ENCODE peak calls at places on chromosomes 5 and 9, in nine cellular contexts. K is HCT116; Q is CD4-positive, alpha-beta T cell; V is transverse colon; D is keratinocyte; G is A673; M is PC-3; W is astrocyte; O is ovary. N is an unnamed sample.

GRCh38 chr5:32387176-32387575 is 57.4 kb downstream of the ZFR start:
- DNase-seq in K (no peak), Q (no peak), V (no peak), D (no peak), G (no peak), M (no peak), W (no peak), O (no peak), N (no peak)

GRCh38 chr5:125394661-125395280 is 648.3 kb upstream of the ZNF608 start:
- DNase-seq in K (no peak), Q (no peak), V (no peak), D (peak; percentile 77), G (no peak), M (peak; percentile 57), W (peak; percentile 89), O (no peak), N (no peak)

GRCh38 chr9:219670-220365 is 5.2 kb downstream of the DOCK8 start:
- DNase-seq in K (no peak), Q (no peak), V (no peak), D (no peak), G (no peak), M (no peak), W (no peak), O (no peak), N (no peak)

GRCh38 chr9:117687532-117687931 is 16.7 kb upstream of the TLR4 start:
- DNase-seq in K (no peak), Q (no peak), V (peak; percentile 73), D (no peak), G (no peak), M (no peak), W (no peak), O (no peak), N (no peak)

GRCh38 chr5:53994148-53994547 is 316.2 kb downstream of the ARL15 start:
- DNase-seq in K (no peak), Q (no peak), V (no peak), D (no peak), G (peak; percentile 5), M (no peak), W (peak; percentile 54), O (no peak), N (no peak)

GRCh38 chr5:132070460-132071337 is 2.9 kb upstream of the CSF2 start:
- DNase-seq in K (no peak), Q (no peak), V (no peak), D (no peak), G (no peak), M (no peak), W (peak; percentile 59), O (no peak), N (no peak)

GRCh38 chr9:124632077-124632621 is 125.0 kb upstream of the NR5A1 start:
- DNase-seq in K (no peak), Q (no peak), V (no peak), D (no peak), G (peak; percentile 60), M (peak; percentile 28), W (peak; percentile 69), O (no peak), N (no peak)

GRCh38 chr9:115986508-115986907 is 167.1 kb upstream of the PAPPA start:
- DNase-seq in K (no peak), Q (no peak), V (no peak), D (no peak), G (no peak), M (no peak), W (no peak), O (no peak), N (no peak)

GRCh38 chr9:114311571-114312512 is 11.1 kb upstream of the ORM1 start:
- DNase-seq in K (no peak), Q (no peak), V (no peak), D (no peak), G (no peak), M (no peak), W (no peak), O (peak; percentile 3), N (no peak)

GRCh38 chr5:152303841-152304240 is 101.2 kb downstream of the NMUR2 start:
- DNase-seq in K (no peak), Q (no peak), V (no peak), D (no peak), G (no peak), M (no peak), W (no peak), O (no peak), N (no peak)

GRCh38 chr5:160083501-160083900 is 35.7 kb downstream of the PWWP2A start:
- DNase-seq in K (no peak), Q (no peak), V (no peak), D (no peak), G (no peak), M (peak; percentile 49), W (peak; percentile 59), O (no peak), N (no peak)

GRCh38 chr5:74140409-74140808 is 500.1 kb downstream of the ENC1 start:
- DNase-seq in K (no peak), Q (no peak), V (no peak), D (no peak), G (no peak), M (no peak), W (no peak), O (no peak), N (no peak)

GRCh38 chr5:136424835-136425694 is 59.7 kb upstream of the TRPC7 start:
- DNase-seq in K (peak; percentile 47), Q (no peak), V (peak; percentile 77), D (peak; percentile 9), G (peak; percentile 81), M (peak; percentile 59), W (peak; percentile 12), O (no peak), N (peak; percentile 89)

GRCh38 chr5:133220851-133221674 is 169.2 kb downstream of the HSPA4 start:
- DNase-seq in K (no peak), Q (no peak), V (no peak), D (no peak), G (no peak), M (no peak), W (peak; percentile 38), O (no peak), N (no peak)

GRCh38 chr5:172455511-172456061 is 1.3 kb upstream of the SH3PXD2B start:
- DNase-seq in K (no peak), Q (no peak), V (peak; percentile 9), D (no peak), G (no peak), M (no peak), W (peak; percentile 67), O (peak; percentile 48), N (no peak)

GRCh38 chr9:4508246-4508906 is 18.1 kb downstream of the SLC1A1 start:
- DNase-seq in K (no peak), Q (no peak), V (no peak), D (no peak), G (no peak), M (peak; percentile 55), W (peak; percentile 55), O (no peak), N (peak; percentile 62)

GRCh38 chr5:126998201-126998631 is 32.1 kb downstream of the MARCHF3 start:
- DNase-seq in K (no peak), Q (no peak), V (no peak), D (no peak), G (no peak), M (no peak), W (peak; percentile 41), O (no peak), N (no peak)

GRCh38 chr9:114370251-114370984 is 17.4 kb downstream of the AKNA start:
- DNase-seq in K (no peak), Q (no peak), V (no peak), D (no peak), G (no peak), M (no peak), W (no peak), O (no peak), N (no peak)

GRCh38 chr5:72556351-72557146 is 49.3 kb upstream of the ZNF366 start:
- DNase-seq in K (no peak), Q (peak; percentile 2), V (peak; percentile 45), D (no peak), G (peak; percentile 68), M (peak; percentile 60), W (peak; percentile 46), O (peak; percentile 64), N (peak; percentile 53)

GRCh38 chr9:135476981-135477380 is 2.6 kb upstream of the PPP1R26 start:
- DNase-seq in K (no peak), Q (no peak), V (no peak), D (no peak), G (no peak), M (no peak), W (peak; percentile 41), O (no peak), N (no peak)

GRCh38 chr9:135618866-135619598 is 20.3 kb downstream of the GLT6D1 start:
- DNase-seq in K (no peak), Q (no peak), V (no peak), D (no peak), G (no peak), M (no peak), W (no peak), O (no peak), N (no peak)

DNA sequence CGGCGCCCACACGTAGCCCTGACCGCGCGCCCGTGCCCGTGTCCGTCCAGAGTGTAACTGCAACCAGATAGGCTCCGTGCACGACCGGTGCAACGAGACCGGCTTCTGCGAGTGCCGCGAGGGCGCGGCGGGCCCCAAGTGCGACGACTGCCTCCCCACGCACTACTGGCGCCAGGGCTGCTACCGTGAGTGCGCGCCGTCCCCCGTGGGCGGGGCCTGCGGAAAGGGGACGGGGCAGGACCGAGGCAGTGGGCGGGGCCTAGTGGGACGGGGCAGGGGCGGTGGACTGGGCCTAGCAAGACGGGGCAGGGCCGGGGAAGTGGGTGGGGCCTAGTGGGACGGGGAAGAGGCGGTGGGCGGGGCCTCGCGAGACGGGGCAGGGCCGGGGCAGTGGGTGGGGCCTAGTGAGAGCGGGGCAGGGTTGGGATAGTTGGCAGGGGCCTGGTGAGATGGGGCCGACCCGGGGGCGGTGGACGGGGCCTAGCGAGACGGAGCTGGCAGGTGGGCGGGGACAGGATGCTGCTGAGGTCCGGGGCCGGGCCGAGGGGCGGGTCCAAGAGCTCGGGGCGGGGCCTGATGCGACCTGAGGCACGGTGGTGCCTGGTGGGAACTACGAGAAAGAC is 79.1 kb downstream of the NTNG2 start:
- DNase-seq in K (peak; percentile 93), Q (peak; percentile 99), V (peak; percentile 98), D (peak; percentile 88), G (peak; percentile 98), M (peak; percentile 76), W (peak; percentile 58), O (peak; percentile 98), N (peak; percentile 97)
- H3K27me3 ChIP-seq in K (no peaks in the 10 kb centered on the region), Q (peaks cover 6% of the 10 kb centered on the region), V (peaks cover 50% of the 10 kb centered on the region), D (peaks cover 56% of the 10 kb centered on the region), G (no peaks in the 10 kb centered on the region), M (no peaks in the 10 kb centered on the region), W (peaks cover 25% of the 10 kb centered on the region), O (no peaks in the 10 kb centered on the region), N (no peaks in the 10 kb centered on the region)

GRCh38 chr5:6261256-6261655 is 117.1 kb downstream of the MED10 start:
- DNase-seq in K (no peak), Q (no peak), V (no peak), D (no peak), G (no peak), M (no peak), W (no peak), O (no peak), N (no peak)
- H3K9me3 ChIP-seq in K (no peaks in the 10 kb centered on the region), Q (no peaks in the 10 kb centered on the region), V (no peaks in the 10 kb centered on the region), D (no peaks in the 10 kb centered on the region), G (no peaks in the 10 kb centered on the region), M (no peaks in the 10 kb centered on the region), W (peaks cover 6% of the 10 kb centered on the region), O (no peaks in the 10 kb centered on the region), N (no peaks in the 10 kb centered on the region)

GRCh38 chr9:99807276-99807852 is 14.3 kb upstream of the NR4A3 start:
- DNase-seq in K (no peak), Q (peak; percentile 59), V (peak; percentile 63), D (no peak), G (peak; percentile 82), M (peak; percentile 78), W (peak; percentile 32), O (peak; percentile 45), N (peak; percentile 83)
- H3K27me3 ChIP-seq in K (no peaks in the 10 kb centered on the region), Q (no peaks in the 10 kb centered on the region), V (no peaks in the 10 kb centered on the region), D (no peaks in the 10 kb centered on the region), G (no peaks in the 10 kb centered on the region), M (no peaks in the 10 kb centered on the region), W (no peaks in the 10 kb centered on the region), O (no peaks in the 10 kb centered on the region), N (no peaks in the 10 kb centered on the region)

GRCh38 chr5:8954801-8955200 is 591.1 kb downstream of the SEMA5A start:
- DNase-seq in K (no peak), Q (no peak), V (no peak), D (no peak), G (no peak), M (no peak), W (no peak), O (no peak), N (no peak)
- H3K9me3 ChIP-seq in K (peaks cover 9% of the 10 kb centered on the region), Q (no peaks in the 10 kb centered on the region), V (no peaks in the 10 kb centered on the region), D (no peaks in the 10 kb centered on the region), G (peaks cover 32% of the 10 kb centered on the region), M (no peaks in the 10 kb centered on the region), W (no peaks in the 10 kb centered on the region), O (no peaks in the 10 kb centered on the region), N (no peaks in the 10 kb centered on the region)